ENCODE peak calls at places on chromosomes 11 and 22, in nine cellular contexts. R, Q, F, S, U, B, J, A and E are unnamed samples.

GRCh38 chr22:32804036-32804435 is 2.5 kb downstream of the TIMP3 start:
- DNase-seq in R (no peak), Q (no peak), F (no peak), S (no peak), U (no peak), B (no peak), J (no peak), A (no peak), E (no peak)

GRCh38 chr11:34345991-34346480 is 11.8 kb downstream of the ABTB2 start:
- DNase-seq in R (no peak), Q (no peak), F (no peak), S (peak), U (no peak), B (no peak), J (peak), A (no peak), E (no peak)

GRCh38 chr11:11626128-11626527 is 4.3 kb upstream of the GALNT18 start:
- DNase-seq in R (no peak), Q (no peak), F (no peak), S (no peak), U (no peak), B (no peak), J (no peak), A (no peak), E (no peak)

GRCh38 chr11:826836-827145 is 928 bp upstream of the CRACR2B start:
- DNase-seq in R (no peak), Q (no peak), F (no peak), S (no peak), U (no peak), B (no peak), J (no peak), A (no peak), E (no peak)

GRCh38 chr11:2891901-2892214 is 6.3 kb upstream of the CDKN1C start:
- DNase-seq in R (no peak), Q (no peak), F (no peak), S (no peak), U (no peak), B (no peak), J (no peak), A (no peak), E (no peak)

GRCh38 chr11:90639687-90640086 is 416.8 kb upstream of the CHORDC1 start:
- DNase-seq in R (no peak), Q (peak), F (no peak), S (no peak), U (no peak), B (peak), J (no peak), A (no peak), E (no peak)

GRCh38 chr11:74636633-74637184 is 44.3 kb downstream of the POLD3 start:
- DNase-seq in R (peak), Q (no peak), F (no peak), S (no peak), U (no peak), B (peak), J (no peak), A (no peak), E (no peak)

GRCh38 chr22:42283288-42284229 is 13.1 kb upstream of the TCF20 start:
- DNase-seq in R (no peak), Q (peak), F (no peak), S (no peak), U (no peak), B (no peak), J (no peak), A (peak), E (no peak)

GRCh38 chr11:96219981-96220623 is 122.9 kb downstream of the MAML2 start:
- DNase-seq in R (no peak), Q (no peak), F (no peak), S (no peak), U (no peak), B (no peak), J (no peak), A (no peak), E (no peak)

GRCh38 chr11:69450064-69450856 is 31.2 kb upstream of the LINC01488 start:
- DNase-seq in R (no peak), Q (peak), F (no peak), S (no peak), U (no peak), B (no peak), J (no peak), A (no peak), E (no peak)

GRCh38 chr11:132632641-132633124 is 899.6 kb downstream of the OPCML start:
- DNase-seq in R (peak), Q (peak), F (no peak), S (peak), U (no peak), B (peak), J (no peak), A (no peak), E (no peak)

GRCh38 chr11:25211635-25212251 is 714.9 kb downstream of the LUZP2 start:
- DNase-seq in R (no peak), Q (peak), F (no peak), S (no peak), U (no peak), B (peak), J (no peak), A (no peak), E (no peak)

GRCh38 chr22:49566141-49566541 is 261.5 kb downstream of the BRD1 start:
- DNase-seq in R (no peak), Q (no peak), F (no peak), S (peak), U (no peak), B (no peak), J (no peak), A (no peak), E (no peak)

GRCh38 chr22:50627452-50627913 is 469 bp downstream of the ARSA start:
- DNase-seq in R (no peak), Q (peak), F (no peak), S (no peak), U (no peak), B (no peak), J (no peak), A (no peak), E (no peak)

GRCh38 chr22:49678842-49679170 is 148.9 kb downstream of the BRD1 start:
- DNase-seq in R (no peak), Q (no peak), F (no peak), S (no peak), U (no peak), B (no peak), J (no peak), A (no peak), E (no peak)